ENCODE peak calls at places on chromosome 16, in five cellular contexts. E is HCT116, F is lower lobe of right lung, J is brain microvascular endothelial cell, A is heart right ventricle. U is an unnamed sample.

GRCh38 chr16:66473654-66474519 is 46.8 kb downstream of the BEAN1 start:
- DNase-seq in E (no peak), F (no peak), J (no peak), A (no peak), U (no peak)

GRCh38 chr16:1520461-1520860 is 13.0 kb upstream of the TMEM204 start:
- DNase-seq in E (no peak), F (no peak), J (no peak), A (no peak), U (no peak)

GRCh38 chr16:82627811-82628339 is 1.1 kb downstream of the CDH13 start:
- DNase-seq in E (no peak), F (no peak), J (no peak), A (peak; percentile 33), U (peak; percentile 77)

GRCh38 chr16:14303654-14304394 is 232.7 kb downstream of the MRTFB start:
- DNase-seq in E (no peak), F (no peak), J (no peak), A (no peak), U (no peak)

GRCh38 chr16:86044881-86045600 is 146.1 kb downstream of the IRF8 start:
- DNase-seq in E (no peak), F (no peak), J (no peak), A (no peak), U (no peak)

GRCh38 chr16:9521749-9522370 is 430.4 kb downstream of the HAPSTR1 start:
- DNase-seq in E (no peak), F (no peak), J (no peak), A (no peak), U (no peak)

GRCh38 chr16:67277294-67277998 is 1.9 kb upstream of the PLEKHG4 start:
- DNase-seq in E (peak; percentile 84), F (no peak), J (peak; percentile 98), A (no peak), U (peak; percentile 95)

GRCh38 chr16:1290032-1290431 is 19.4 kb upstream of the UBE2I start:
- DNase-seq in E (no peak), F (no peak), J (no peak), A (no peak), U (no peak)

GRCh38 chr16:67301080-67301757 is 21.9 kb downstream of the PLEKHG4 start:
- DNase-seq in E (no peak), F (no peak), J (no peak), A (peak; percentile 38), U (no peak)

GRCh38 chr16:11258553-11259287 is 2.7 kb upstream of the SOCS1 start:
- DNase-seq in E (no peak), F (peak; percentile 67), J (no peak), A (peak; percentile 67), U (no peak)

GRCh38 chr16:65713409-65713808 is 591.5 kb upstream of the CDH11 start:
- DNase-seq in E (no peak), F (no peak), J (no peak), A (no peak), U (no peak)

GRCh38 chr16:70432800-70433455 is 6.0 kb downstream of the ST3GAL2 start:
- DNase-seq in E (no peak), F (peak; percentile 60), J (no peak), A (no peak), U (no peak)

GRCh38 chr16:81938331-81939163 is 72.7 kb downstream of the SDR42E1 start:
- DNase-seq in E (no peak), F (no peak), J (no peak), A (no peak), U (no peak)

GRCh38 chr16:12158428-12158827 is 181.9 kb downstream of the SNX29 start:
- DNase-seq in E (no peak), F (no peak), J (peak; percentile 87), A (no peak), U (peak; percentile 61)

GRCh38 chr16:56600398-56600999 is 7.9 kb upstream of the MT2A start:
- DNase-seq in E (peak; percentile 55), F (no peak), J (peak; percentile 60), A (no peak), U (peak; percentile 62)

GRCh38 chr16:7209598-7209997 is 123.0 kb upstream of the RBFOX1 start:
- DNase-seq in E (no peak), F (no peak), J (no peak), A (no peak), U (no peak)

GRCh38 chr16:13325396-13325795 is 424.0 kb downstream of the SHISA9 start:
- DNase-seq in E (no peak), F (no peak), J (no peak), A (no peak), U (no peak)

GRCh38 chr16:10969615-10970014 is 25.3 kb downstream of the CLEC16A start:
- DNase-seq in E (no peak), F (no peak), J (no peak), A (no peak), U (no peak)

GRCh38 chr16:60203525-60204124 is 1469.5 kb upstream of the GOT2 start:
- DNase-seq in E (no peak), F (no peak), J (no peak), A (no peak), U (peak; percentile 5)

GRCh38 chr16:11692651-11693050 is 24.4 kb downstream of the SNN start:
- DNase-seq in E (no peak), F (no peak), J (no peak), A (no peak), U (no peak)

GRCh38 chr16:8676737-8677375 is 2.4 kb downstream of the ABAT start:
- DNase-seq in E (no peak), F (no peak), J (no peak), A (no peak), U (no peak)

GRCh38 chr16:30941600-30942420 is 7.1 kb upstream of the ORAI3 start:
- DNase-seq in E (peak; percentile 46), F (peak; percentile 90), J (peak; percentile 70), A (peak; percentile 73), U (peak; percentile 80)

GRCh38 chr16:48271728-48272127 is 24.4 kb upstream of the ABCC11 start:
- DNase-seq in E (no peak), F (no peak), J (no peak), A (no peak), U (no peak)

GRCh38 chr16:57310801-57311200 is 26.3 kb upstream of the PLLP start:
- DNase-seq in E (no peak), F (no peak), J (no peak), A (no peak), U (no peak)

GRCh38 chr16:56245197-56245596 is 53.9 kb downstream of the GNAO1 start:
- DNase-seq in E (no peak), F (no peak), J (no peak), A (no peak), U (peak; percentile 66)

GRCh38 chr16:31009894-31010293 is 544 bp downstream of the STX1B start:
- DNase-seq in E (no peak), F (no peak), J (no peak), A (no peak), U (no peak)

DNA sequence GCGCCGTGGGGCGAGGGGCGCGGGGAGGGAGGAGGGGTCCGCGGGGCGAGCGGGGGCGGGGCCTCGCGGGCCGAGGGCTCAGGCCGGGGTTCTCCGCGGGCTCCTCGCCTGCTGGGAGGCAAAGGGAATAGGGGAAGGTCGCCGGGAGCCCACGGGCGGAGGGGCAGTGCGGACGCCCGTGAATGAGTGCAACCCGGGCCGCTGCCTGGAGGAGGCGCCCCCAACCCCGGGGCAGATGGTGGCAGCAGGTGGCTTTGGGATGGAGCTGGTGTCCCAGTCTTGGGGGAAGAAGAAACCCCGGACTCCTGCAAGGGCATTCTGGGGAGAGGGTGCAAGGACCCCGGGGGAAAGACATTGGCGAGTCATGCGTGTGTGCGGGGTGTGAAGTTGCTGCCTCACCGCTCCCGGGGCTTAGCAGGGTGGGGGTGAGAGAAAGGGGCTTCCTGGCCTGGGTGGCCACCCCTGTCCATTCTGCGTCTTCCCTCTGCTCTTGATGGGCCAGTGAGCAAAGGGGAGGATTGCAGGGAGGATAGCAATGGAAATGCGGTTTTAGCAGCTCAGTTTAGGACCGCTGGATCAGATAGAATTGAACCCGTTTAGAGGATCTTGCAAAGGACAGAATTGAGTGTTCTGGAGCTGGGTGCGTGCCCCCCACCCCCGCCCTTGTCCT is 508 bp downstream of the KIAA0513 start:
- DNase-seq in E (no peak), F (no peak), J (no peak), A (peak; percentile 15), U (no peak)
- TF ChIP-seq CTCF in E (peak; percentile 12), F (peak; percentile 42), J (peak; percentile 33), A (no peak), U (no peak)

DNA sequence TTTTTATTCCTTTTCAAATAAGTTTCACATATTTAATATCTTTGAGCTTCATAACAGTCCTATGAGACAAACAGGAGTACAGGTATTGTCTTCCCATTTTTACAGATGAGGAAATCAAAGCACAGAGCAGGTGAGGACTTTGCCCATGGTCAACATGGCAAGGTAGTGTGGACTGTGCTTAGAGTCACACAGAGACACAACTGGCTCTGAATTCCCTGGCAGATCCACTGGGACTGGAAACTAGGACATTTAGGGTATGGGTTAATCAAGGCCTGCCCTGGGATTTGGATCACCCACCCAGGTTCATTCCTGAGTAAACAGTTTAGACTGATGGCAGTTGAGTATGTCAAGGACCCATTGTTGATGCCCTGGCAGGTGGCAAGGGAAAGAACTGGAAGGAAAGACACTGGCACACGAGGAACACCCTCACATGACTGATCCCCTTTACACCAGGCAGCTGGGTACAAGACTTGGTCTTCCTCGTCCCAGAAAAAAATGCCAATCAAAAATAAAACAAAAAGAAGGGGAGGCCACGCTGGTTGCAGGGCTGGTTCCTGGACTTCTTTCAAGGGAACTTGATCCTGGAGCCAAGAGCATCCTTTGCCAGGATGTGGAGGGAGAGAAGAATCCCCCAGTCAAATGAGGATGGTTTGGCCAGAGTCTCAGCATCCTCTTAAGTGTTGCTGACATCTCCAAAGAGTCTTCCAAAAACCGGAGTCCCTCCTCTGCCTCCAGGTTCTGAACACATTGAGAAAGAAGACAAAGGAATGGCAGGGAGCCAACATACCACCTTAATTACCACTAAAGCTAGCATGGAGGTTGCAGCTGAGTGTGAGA is 34.9 kb downstream of the CHD9 start:
- DNase-seq in E (no peak), F (no peak), J (no peak), A (peak; percentile 65), U (no peak)
- H3K27ac ChIP-seq in E (no peak overlapping the region), F (peak overlapping the region; percentile 86), J (peak overlapping the region; percentile 64), A (peak overlapping the region; percentile 90), U (peak overlapping the region; percentile 95)

DNA sequence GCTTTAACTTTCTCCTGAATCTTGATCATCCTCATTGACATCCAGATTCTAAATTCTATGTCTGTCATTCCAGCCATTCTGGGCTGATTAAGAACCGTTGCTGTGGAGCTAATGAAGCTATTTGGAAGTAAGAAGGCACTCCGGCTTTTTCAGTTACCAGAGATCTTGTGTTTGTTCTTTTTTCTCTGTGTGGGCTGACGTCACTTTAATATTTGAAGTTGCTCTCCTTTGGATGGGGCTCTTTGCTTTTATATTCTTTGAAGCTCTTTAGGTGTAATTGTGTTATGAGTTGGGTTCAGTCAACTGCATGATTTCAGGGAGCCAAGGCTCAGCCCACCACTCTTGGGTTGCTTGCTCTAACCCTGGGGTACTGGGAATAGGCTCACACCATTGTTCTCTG is 460.6 kb downstream of the CDH8 start:
- DNase-seq in E (no peak), F (no peak), J (no peak), A (no peak), U (no peak)
- TF ChIP-seq CTCF in E (no peak), F (no peak), J (no peak), A (no peak), U (no peak)

GRCh38 chr16:87486282-87486681 is 6.5 kb downstream of the ZCCHC14 start:
- DNase-seq in E (no peak), F (no peak), J (no peak), A (no peak), U (no peak)

GRCh38 chr16:87483481-87483880 is 9.3 kb downstream of the ZCCHC14 start:
- DNase-seq in E (no peak), F (no peak), J (no peak), A (no peak), U (no peak)

GRCh38 chr16:87487361-87487924 is 5.4 kb downstream of the ZCCHC14 start:
- DNase-seq in E (peak; percentile 69), F (peak; percentile 77), J (no peak), A (no peak), U (peak; percentile 56)

GRCh38 chr16:87489434-87490045 is 3.3 kb downstream of the ZCCHC14 start:
- DNase-seq in E (no peak), F (no peak), J (no peak), A (no peak), U (no peak)

GRCh38 chr16:87484487-87485331 is 8.1 kb downstream of the ZCCHC14 start:
- DNase-seq in E (no peak), F (no peak), J (no peak), A (no peak), U (no peak)
- H3K27ac ChIP-seq in E (no peak overlapping the region), F (no peak overlapping the region), J (no peak overlapping the region), A (peak overlapping the region; percentile 41), U (peak overlapping the region; percentile 65)